ENCODE peak calls at places on chromosomes 16 and 17, in five cellular contexts. V is fibroblast of lung, J is psoas muscle, Q is heart left ventricle, D is GM23338. K is an unnamed sample.

GRCh38 chr17:14082848-14083247 is 13.5 kb downstream of the COX10 start:
- DNase-seq in V (no peak), Q (no peak), D (no peak), J (no peak), K (no peak)

GRCh38 chr16:30722443-30722842 is 23.5 kb downstream of the SRCAP start:
- DNase-seq in J (no peak), D (peak; percentile 17), Q (no peak), V (no peak), K (no peak)

GRCh38 chr17:10247806-10248334 is 49.5 kb upstream of the GAS7 start:
- DNase-seq in Q (no peak), V (no peak), D (no peak), J (no peak), K (no peak)

GRCh38 chr16:88558457-88559442 is 11.5 kb upstream of the ZC3H18 start:
- DNase-seq in Q (peak; percentile 88), J (peak; percentile 79), D (peak; percentile 85), V (peak; percentile 39), K (peak; percentile 71)

GRCh38 chr17:33144837-33145236 is 148.3 kb downstream of the ASIC2 start:
- DNase-seq in D (no peak), Q (no peak), J (no peak), V (no peak), K (no peak)

GRCh38 chr16:67464565-67464964 is 16.4 kb downstream of the ATP6V0D1 start:
- DNase-seq in Q (no peak), V (no peak), J (peak; percentile 41), D (no peak), K (no peak)

GRCh38 chr17:43349142-43349541 is 49.7 kb upstream of the ARL4D start:
- DNase-seq in V (no peak), J (no peak), D (no peak), Q (no peak), K (no peak)

GRCh38 chr16:89633064-89633631 is 19.7 kb downstream of the DPEP1 start:
- DNase-seq in V (peak; percentile 74), D (no peak), J (no peak), Q (no peak), K (no peak)

GRCh38 chr17:68356520-68356919 is 65.2 kb downstream of the ARSG start:
- DNase-seq in Q (no peak), D (no peak), J (no peak), V (peak; percentile 74), K (peak; percentile 75)

GRCh38 chr17:39769974-39770587 is 32.3 kb downstream of the GRB7 start:
- DNase-seq in Q (no peak), J (no peak), D (no peak), V (peak; percentile 78), K (peak; percentile 89)

GRCh38 chr16:73032548-73033270 is 15.2 kb downstream of the ZFHX3 start:
- DNase-seq in D (peak; percentile 92), V (no peak), Q (no peak), J (no peak), K (peak; percentile 68)

GRCh38 chr17:15942207-15942833 is 2.6 kb upstream of the ADORA2B start:
- DNase-seq in Q (no peak), D (no peak), V (no peak), J (no peak), K (no peak)

GRCh38 chr17:11240041-11240801 is 792 bp upstream of the SHISA6 start:
- DNase-seq in J (peak; percentile 34), V (no peak), D (peak; percentile 39), Q (no peak), K (no peak)

GRCh38 chr17:61452301-61453290 is at the start of gene TBX4:
- DNase-seq in D (peak; percentile 76), Q (no peak), V (no peak), J (no peak), K (no peak)

GRCh38 chr17:75738218-75738802 is 17.1 kb downstream of the ITGB4 start:
- DNase-seq in J (peak; percentile 44), Q (no peak), V (no peak), D (no peak), K (peak; percentile 60)

GRCh38 chr17:77769215-77769614 is 189.3 kb upstream of the TNRC6C start:
- DNase-seq in V (peak; percentile 33), J (no peak), D (no peak), Q (no peak), K (no peak)

GRCh38 chr17:82120148-82120547 is 22.1 kb upstream of the FASN start:
- DNase-seq in D (no peak), V (peak; percentile 43), Q (no peak), J (no peak), K (no peak)

GRCh38 chr16:85715169-85716015 is 26.6 kb upstream of the GINS2 start:
- DNase-seq in V (peak; percentile 33), D (peak; percentile 49), Q (no peak), J (no peak), K (no peak)

GRCh38 chr16:23514381-23515152 is 4.3 kb upstream of the GGA2 start:
- DNase-seq in J (no peak), Q (no peak), V (no peak), D (no peak), K (no peak)

GRCh38 chr17:49402706-49403105 is 12.0 kb downstream of the PHB1 start:
- DNase-seq in D (no peak), J (no peak), V (no peak), Q (no peak), K (no peak)

GRCh38 chr16:495127-495748 is 32.3 kb upstream of the CAPN15 start:
- DNase-seq in D (peak; percentile 88), Q (no peak), J (no peak), V (peak; percentile 6), K (peak; percentile 66)

GRCh38 chr17:78908426-78908825 is 5.4 kb upstream of the CEP295NL start:
- DNase-seq in J (no peak), V (no peak), D (no peak), Q (no peak), K (no peak)

GRCh38 chr17:77441130-77441920 is 300.6 kb downstream of the SEC14L1 start:
- DNase-seq in D (no peak), V (no peak), J (no peak), Q (no peak), K (peak; percentile 98)

GRCh38 chr17:78559749-78560368 is 17.3 kb downstream of the DNAH17 start:
- DNase-seq in D (peak; percentile 70), Q (peak; percentile 54), V (no peak), J (no peak), K (no peak)

DNA sequence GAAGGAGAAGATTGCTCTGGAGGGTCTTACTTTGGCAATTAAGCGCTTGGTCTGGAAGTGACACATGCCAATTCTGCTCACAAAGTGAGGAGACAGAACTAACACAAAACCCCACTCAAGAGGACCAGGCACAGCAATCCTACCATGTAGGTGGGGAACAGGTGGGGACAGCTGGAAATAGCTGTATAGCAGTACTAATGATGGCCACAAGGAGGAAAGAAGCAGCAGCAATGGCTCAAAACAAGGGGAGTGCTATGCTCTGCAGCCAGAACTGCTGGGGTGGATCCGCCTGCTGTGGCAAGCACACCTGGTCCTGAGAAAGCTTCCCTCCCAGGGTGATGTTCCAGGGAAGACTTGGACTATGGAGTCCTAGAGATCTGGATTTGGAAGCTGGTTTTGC is 17.0 kb upstream of the TMEM132E start:
- DNase-seq in J (no peak), D (peak; percentile 73), V (no peak), Q (no peak), K (peak; percentile 23)
- TF ChIP-seq CTCF in J (no peak), D (peak; percentile 54), V (peak; percentile 18), Q (no peak), K (peak; percentile 46)

GRCh38 chr16:70575376-70575775 is 51.8 kb downstream of the SF3B3 start:
- DNase-seq in Q (no peak), V (no peak), J (no peak), D (peak; percentile 24), K (peak; percentile 26)
- H3K4me3 ChIP-seq in Q (no peak overlapping the region), V (no peak overlapping the region), J (no peak overlapping the region), D (no peak overlapping the region), K (no peak overlapping the region)

DNA sequence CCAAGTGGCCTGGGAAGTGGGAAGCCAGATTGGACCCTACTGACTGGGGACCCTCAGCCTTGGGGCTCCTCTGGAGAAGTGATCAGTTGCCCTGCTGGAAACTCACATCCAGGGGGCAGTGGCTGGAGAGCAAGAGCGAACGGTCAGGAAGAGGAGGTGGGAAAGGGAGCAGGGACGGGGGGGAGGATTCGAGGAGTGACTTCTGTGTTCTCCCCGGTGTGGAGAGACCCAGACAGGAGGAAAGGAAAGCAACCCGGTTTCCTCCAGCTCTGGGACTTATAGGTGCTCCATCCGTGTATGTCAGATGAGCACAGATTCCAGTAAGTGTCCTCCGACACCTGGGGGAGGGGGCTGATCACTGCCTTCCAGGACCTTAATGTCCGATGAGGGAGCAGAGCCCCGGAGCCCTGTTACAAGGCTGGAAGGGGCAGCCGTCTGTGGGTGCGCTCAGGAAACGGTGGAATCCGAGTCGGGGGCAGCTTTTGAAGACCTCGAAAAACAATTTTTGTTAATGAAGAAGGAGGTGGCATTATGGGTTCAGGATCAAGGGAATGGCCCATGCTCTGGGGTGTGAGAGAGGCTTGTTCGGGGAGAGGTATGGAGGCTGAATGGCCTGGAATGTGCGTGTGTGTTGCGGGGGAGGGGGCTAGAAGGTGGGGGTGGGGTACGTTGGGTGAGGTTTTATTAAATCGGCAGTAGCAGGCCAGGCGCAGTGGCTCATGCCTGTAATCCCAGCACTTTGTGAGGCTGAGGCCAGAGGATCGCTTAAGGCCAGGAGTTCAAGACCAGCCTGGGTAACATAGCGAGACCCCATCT is 34.8 kb upstream of the NDRG4 start:
- DNase-seq in D (peak; percentile 80), Q (no peak), V (peak; percentile 17), J (no peak), K (no peak)
- TF ChIP-seq CTCF in D (peak; percentile 54), Q (peak; percentile 14), V (no peak), J (no peak), K (no peak)

GRCh38 chr17:1743094-1743452 is 402 bp downstream of the SERPINF2 start:
- DNase-seq in D (no peak), V (no peak), J (no peak), Q (no peak), K (no peak)
- H3K4me3 ChIP-seq in D (no peak overlapping the region), V (no peak overlapping the region), J (no peak overlapping the region), Q (no peak overlapping the region), K (no peak overlapping the region)

GRCh38 chr16:84044108-84044488 is 1.5 kb upstream of the SLC38A8 start:
- DNase-seq in D (peak; percentile 72), J (no peak), V (peak; percentile 14), Q (peak; percentile 24), K (peak; percentile 24)
- TF ChIP-seq CTCF in D (peak; percentile 60), J (peak; percentile 18), V (peak; percentile 47), Q (peak; percentile 10), K (no peak)

DNA sequence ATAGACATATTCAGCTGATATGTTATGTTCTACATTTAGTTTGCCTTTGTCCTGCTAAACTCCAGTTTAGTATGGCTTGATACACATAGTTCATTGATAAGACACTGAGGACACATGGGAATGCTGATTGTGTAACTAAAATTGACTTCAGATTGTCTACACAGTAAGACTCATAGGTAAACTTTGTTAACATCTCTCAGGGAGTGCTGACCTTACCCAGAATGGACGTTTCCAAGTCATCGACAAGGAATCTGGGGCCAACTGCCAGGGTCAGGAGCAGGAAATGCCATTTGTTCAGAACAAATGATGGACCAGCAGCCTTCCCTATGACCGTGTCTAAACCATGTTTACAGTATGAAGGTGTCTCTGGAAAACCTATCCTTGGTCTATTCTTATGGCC is 58.7 kb downstream of the DYNLRB2 start:
- DNase-seq in D (no peak), V (peak; percentile 59), J (no peak), Q (no peak), K (no peak)
- H3K4me3 ChIP-seq in D (no peak overlapping the region), V (no peak overlapping the region), J (no peak overlapping the region), Q (no peak overlapping the region), K (no peak overlapping the region)

GRCh38 chr16:13919330-13919682 is 648 bp upstream of the ERCC4 start:
- DNase-seq in J (no peak), V (peak; percentile 41), D (peak; percentile 47), Q (no peak), K (peak; percentile 40)
- TF ChIP-seq CTCF in J (no peak), V (peak; percentile 32), D (no peak), Q (no peak), K (peak; percentile 29)

GRCh38 chr17:4795168-4795567 is 796 bp upstream of the PSMB6 start:
- DNase-seq in J (no peak), D (no peak), V (no peak), Q (no peak), K (no peak)
- H3K4me3 ChIP-seq in J (no peak overlapping the region), D (no peak overlapping the region), V (no peak overlapping the region), Q (no peak overlapping the region), K (no peak overlapping the region)

K was measured in GM12865.